ENCODE peak calls at places on chromosomes 16 and 17, in five cellular contexts. J is right lobe of liver, M is hepatocyte, L is neuronal stem cell, U is uterus. W is an unnamed sample. For H3K4me1, the result is how much of the 10 kb centered on the place peaks cover.

GRCh38 chr17:76635659-76636360 is 7.7 kb downstream of the ST6GALNAC1 start:
- DNase-seq in L (no peak), J (no peak), M (no peak), U (no peak), W (peak)

GRCh38 chr17:70352834-70353233 is 183.5 kb downstream of the KCNJ2 start:
- DNase-seq in M (no peak), U (no peak), J (no peak), L (no peak), W (no peak)

GRCh38 chr17:31787857-31788570 is 71.0 kb downstream of the COPRS start:
- DNase-seq in M (peak), L (no peak), J (no peak), U (peak), W (no peak)

GRCh38 chr17:80252871-80253270 is 7.8 kb upstream of the RNF213 start:
- DNase-seq in J (peak), M (no peak), L (no peak), U (no peak), W (peak)

GRCh38 chr17:42438600-42439567 is 15.8 kb upstream of the CAVIN1 start:
- DNase-seq in J (no peak), U (no peak), L (no peak), M (no peak), W (no peak)

GRCh38 chr17:1021147-1021546 is 24.2 kb downstream of the TIMM22 start:
- DNase-seq in L (no peak), J (no peak), M (no peak), U (no peak), W (no peak)

GRCh38 chr16:23901178-23902131 is 65.7 kb downstream of the PRKCB start:
- DNase-seq in M (no peak), U (no peak), L (no peak), J (no peak), W (no peak)

GRCh38 chr16:83004868-83005652 is 378.3 kb downstream of the CDH13 start:
- DNase-seq in M (no peak), U (no peak), L (no peak), J (no peak), W (no peak)

GRCh38 chr17:65496801-65497200 is 64.6 kb downstream of the AXIN2 start:
- DNase-seq in U (no peak), M (no peak), L (no peak), J (no peak), W (no peak)

GRCh38 chr17:79562117-79562805 is 48.6 kb downstream of the RBFOX3 start:
- DNase-seq in L (no peak), M (no peak), J (no peak), U (no peak), W (no peak)

GRCh38 chr16:65634291-65634690 is 512.4 kb upstream of the CDH11 start:
- DNase-seq in U (no peak), L (no peak), J (no peak), M (no peak), W (no peak)

GRCh38 chr16:87627542-87628245 is 25.4 kb downstream of the JPH3 start:
- DNase-seq in M (no peak), J (no peak), U (no peak), L (no peak), W (no peak)

GRCh38 chr17:41446806-41447205 is 6.0 kb upstream of the KRT38 start:
- DNase-seq in U (no peak), L (no peak), M (no peak), J (no peak), W (no peak)

GRCh38 chr17:17859909-17860760 is 23.3 kb upstream of the SREBF1 start:
- DNase-seq in U (peak), L (peak), M (peak), J (peak), W (peak)

GRCh38 chr17:79137791-79138190 is 63.2 kb downstream of the ENGASE start:
- DNase-seq in J (no peak), L (no peak), U (no peak), M (no peak), W (no peak)

GRCh38 chr17:36131436-36131835 is 27.8 kb downstream of the CCL4 start:
- DNase-seq in M (no peak), U (no peak), J (no peak), L (no peak), W (no peak)

GRCh38 chr16:31474173-31474714 is 2.3 kb downstream of the TGFB1I1 start:
- DNase-seq in L (no peak), M (no peak), J (no peak), U (no peak), W (no peak)

GRCh38 chr16:86882586-86883280 is 304.4 kb downstream of the FOXL1 start:
- DNase-seq in J (no peak), M (peak), L (no peak), U (no peak), W (peak)

GRCh38 chr17:49598918-49599317 is 23.2 kb downstream of the NXPH3 start:
- DNase-seq in M (no peak), L (no peak), J (no peak), U (no peak), W (no peak)

GRCh38 chr17:36682804-36683203 is 81.4 kb downstream of the MRM1 start:
- DNase-seq in U (no peak), J (no peak), L (no peak), M (no peak), W (no peak)

DNA sequence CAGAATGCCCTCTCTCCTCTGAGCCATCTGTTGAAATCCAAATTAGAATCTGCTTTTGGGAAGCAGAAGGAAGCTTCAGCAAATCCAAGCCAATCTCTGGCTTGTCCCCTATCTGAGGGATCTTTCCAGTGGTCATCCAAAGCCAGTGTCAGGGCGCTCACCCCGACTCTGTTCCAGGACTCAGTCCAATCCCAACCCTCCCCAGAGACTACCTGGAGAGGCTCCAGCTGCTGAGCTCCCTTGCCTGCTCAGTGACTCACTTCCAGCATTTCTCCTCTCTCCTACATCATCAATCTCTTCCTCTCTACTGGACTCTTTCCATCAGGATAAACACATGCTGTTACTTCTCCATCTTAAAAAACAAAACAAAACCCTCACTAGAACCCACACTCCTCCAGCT is 2.4 kb downstream of the MATCAP1 start:
- DNase-seq in U (peak), J (no peak), M (no peak), L (no peak), W (no peak)
- H3K27ac ChIP-seq in U (peak), J (no peak), M (no peak), L (no peak), W (no peak)

GRCh38 chr16:17914168-17914567 is 422.4 kb downstream of the NPIPA8 start:
- DNase-seq in U (no peak), J (no peak), L (no peak), M (no peak), W (no peak)
- H3K4me1 ChIP-seq in U (under half), J (under half), L (under half), M (under half), W (under half)

GRCh38 chr16:88977845-88978607 is 1.0 kb upstream of the CBFA2T3 start:
- DNase-seq in U (no peak), M (no peak), L (no peak), J (no peak), W (no peak)
- H3K27ac ChIP-seq in U (no peak), M (no peak), L (no peak), J (no peak), W (peak)

GRCh38 chr16:27225536-27226360 is 22.4 kb downstream of the KDM8 start:
- DNase-seq in U (no peak), J (no peak), L (no peak), M (peak), W (no peak)

GRCh38 chr16:27223701-27224100 is 20.4 kb downstream of the KDM8 start:
- DNase-seq in U (no peak), J (no peak), L (no peak), M (no peak), W (no peak)

GRCh38 chr16:27223226-27223610 is 19.9 kb downstream of the KDM8 start:
- DNase-seq in U (no peak), L (no peak), M (no peak), J (no peak), W (no peak)

GRCh38 chr16:27224741-27225300 is 21.5 kb downstream of the KDM8 start:
- DNase-seq in J (no peak), L (no peak), U (no peak), M (no peak), W (no peak)

GRCh38 chr16:27224271-27224737 is 21.0 kb downstream of the KDM8 start:
- DNase-seq in L (no peak), M (no peak), U (no peak), J (no peak), W (no peak)
- H3K4me1 ChIP-seq in L (under half), M (under half), U (under half), J (under half), W (under half)

DNA sequence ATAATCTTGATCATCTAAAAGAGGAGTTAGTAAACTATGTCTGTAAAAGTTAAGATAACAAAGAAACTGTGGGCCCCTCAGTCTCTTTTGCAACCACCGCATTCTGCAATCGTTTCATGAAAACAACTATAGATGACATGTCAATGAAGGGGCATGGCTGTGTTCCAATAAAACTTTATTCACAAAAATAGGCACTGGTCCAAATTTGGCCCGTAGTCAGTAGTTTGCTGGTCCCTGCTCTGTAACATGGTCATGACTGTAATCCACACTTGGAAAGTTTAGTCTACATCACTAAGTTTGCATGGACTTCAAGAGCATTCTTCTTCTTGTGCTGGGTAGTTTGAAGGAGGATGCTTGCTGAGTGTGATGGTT is 299.3 kb upstream of the PSMD7 start:
- DNase-seq in J (no peak), M (no peak), L (no peak), U (no peak), W (no peak)
- H3K27ac ChIP-seq in J (no peak), M (peak), L (no peak), U (no peak), W (no peak)

DNA sequence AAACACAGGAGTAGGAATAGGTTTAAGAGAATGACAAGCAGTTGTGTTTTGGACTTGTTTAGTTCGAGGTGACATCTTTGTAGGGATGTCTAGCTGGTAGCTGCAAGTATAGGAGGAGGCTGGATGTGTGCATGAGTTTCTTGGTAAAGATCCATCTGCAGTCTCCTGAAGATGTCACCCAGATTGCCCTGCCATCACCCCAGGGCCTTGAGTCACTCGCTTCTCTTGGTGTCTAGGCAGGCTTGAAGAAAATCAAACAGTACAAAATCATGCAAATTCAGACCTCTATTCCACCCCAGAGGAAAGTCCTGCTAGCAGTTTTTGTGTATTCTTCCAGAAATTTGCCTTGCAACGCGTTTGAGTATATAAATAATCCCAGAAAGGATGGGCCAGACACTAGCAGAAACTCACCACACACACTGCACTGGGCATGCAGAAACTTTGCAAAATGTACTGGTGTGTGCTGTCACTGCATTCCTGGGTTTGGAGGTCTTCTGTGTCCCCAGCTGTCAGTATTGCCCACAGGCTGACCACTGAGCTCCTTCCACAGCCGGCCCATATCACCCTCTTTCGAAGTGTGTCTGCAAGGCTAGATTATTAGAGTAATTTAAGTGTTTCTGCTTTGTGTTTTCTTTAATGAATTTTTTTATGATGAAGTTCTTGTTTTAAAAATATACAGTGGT is 51.5 kb downstream of the TENT4B start:
- DNase-seq in U (no peak), J (no peak), L (no peak), M (no peak), W (peak)
- H3K4me1 ChIP-seq in U (under half), J (under half), L (under half), M (under half), W (under half)

DNA sequence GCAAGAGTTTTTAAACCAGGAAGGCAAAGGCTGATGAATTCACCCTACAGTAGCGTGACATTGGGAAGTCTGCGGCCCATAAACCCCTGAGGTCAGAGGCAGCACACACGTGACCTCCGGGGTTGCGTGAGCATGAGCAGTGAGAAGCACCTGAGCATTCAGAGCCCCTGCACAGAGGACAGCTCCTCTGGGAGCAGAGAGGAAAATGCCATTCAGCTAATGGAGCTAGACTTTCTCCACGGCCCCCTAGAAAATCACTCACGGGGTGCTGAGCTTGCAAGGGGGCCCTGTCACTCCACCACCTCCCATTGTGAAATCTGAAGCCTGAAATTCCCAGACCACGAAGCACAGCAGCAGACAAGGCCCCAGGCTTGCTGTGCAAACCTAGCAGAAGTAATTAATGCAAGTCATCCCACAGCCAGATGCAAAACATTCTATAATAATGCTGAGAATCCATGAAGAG is 114.9 kb upstream of the RCVRN start:
- DNase-seq in L (no peak), M (no peak), J (no peak), U (no peak), W (no peak)
- H3K27ac ChIP-seq in L (peak), M (no peak), J (no peak), U (no peak), W (no peak)

DNA sequence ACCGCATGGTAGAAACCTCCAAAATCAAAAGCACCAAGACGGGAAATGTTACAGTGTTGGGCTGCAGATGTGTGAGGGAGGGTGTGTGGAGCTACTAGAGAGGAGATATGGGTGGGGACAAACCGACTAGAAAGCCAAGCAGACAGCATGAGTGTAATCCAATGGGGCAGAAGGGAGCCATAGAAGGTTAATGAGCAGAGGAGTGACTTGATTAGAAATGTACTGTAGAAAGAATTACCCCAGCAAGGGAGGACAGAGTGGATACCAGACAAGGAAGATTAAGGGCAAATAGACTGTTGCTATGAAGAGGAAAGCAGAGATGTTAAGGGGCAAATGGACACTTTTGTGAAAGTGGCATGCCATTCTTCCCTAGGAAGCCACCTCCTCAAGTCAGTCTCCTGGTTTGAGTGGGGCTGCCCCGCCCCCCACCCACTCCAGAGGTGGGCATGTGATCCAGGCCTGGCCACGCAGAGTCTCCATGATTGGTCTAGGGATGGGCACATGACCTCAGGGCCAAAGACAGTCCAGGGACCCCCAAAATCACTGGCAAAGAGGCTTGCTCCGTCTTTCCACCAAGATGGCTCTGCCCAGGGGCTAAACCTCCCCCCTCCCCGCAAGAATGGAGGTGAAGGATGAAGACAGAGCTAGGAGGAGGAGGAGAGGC is 4.3 kb downstream of the COTL1 start:
- DNase-seq in M (no peak), J (no peak), L (no peak), U (no peak), W (no peak)
- H3K4me1 ChIP-seq in M (under half), J (under half), L (under half), U (under half), W (under half)

DNA sequence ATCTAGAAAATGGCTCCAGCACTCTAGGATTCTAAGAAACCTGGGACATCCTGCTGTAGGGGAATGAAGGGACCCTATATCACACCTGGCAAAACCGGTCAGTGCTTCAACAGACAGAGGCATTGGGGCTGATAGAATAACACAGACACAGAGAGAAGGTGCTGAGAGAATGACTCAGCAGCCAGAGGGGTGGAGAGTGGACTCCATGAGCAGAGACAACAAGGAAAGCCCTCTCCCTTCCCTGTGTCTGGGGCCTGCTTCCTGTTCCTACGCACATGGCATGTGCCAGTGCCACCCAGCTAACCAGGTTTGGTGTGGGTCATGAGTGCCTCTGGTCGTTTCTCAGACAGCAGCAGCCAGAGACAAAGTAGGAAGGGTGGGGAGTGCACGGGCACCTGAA is 140.3 kb downstream of the CCT6B start:
- DNase-seq in J (no peak), M (peak), L (no peak), U (no peak), W (no peak)
- H3K27ac ChIP-seq in J (no peak), M (no peak), L (no peak), U (no peak), W (no peak)